ENCODE peak calls at places on chromosomes 12 and 14, in four cellular contexts. R is hepatocyte, Y is stomach, Q is AG04450. H is an unnamed sample.

GRCh38 chr14:35814371-35815005 is 5.4 kb upstream of the RALGAPA1 start:
- DNase-seq in Q (no peak), Y (peak; percentile 67), R (peak; percentile 69), H (peak; percentile 8)

GRCh38 chr12:93125126-93125525 is 196.0 kb upstream of the EEA1 start:
- DNase-seq in Y (no peak), R (no peak), Q (no peak), H (no peak)

GRCh38 chr12:40192704-40193255 is 32.0 kb upstream of the LRRK2 start:
- DNase-seq in Q (no peak), R (no peak), Y (no peak), H (no peak)

GRCh38 chr12:117279606-117280005 is 81.8 kb downstream of the NOS1 start:
- DNase-seq in R (no peak), Q (no peak), Y (no peak), H (no peak)

GRCh38 chr14:97580923-97581495 is 783.8 kb downstream of the VRK1 start:
- DNase-seq in Q (no peak), R (peak; percentile 56), Y (no peak), H (no peak)

GRCh38 chr14:38134631-38135030 is 73.1 kb upstream of the SSTR1 start:
- DNase-seq in Y (no peak), Q (no peak), R (no peak), H (no peak)

GRCh38 chr12:50579757-50580267 is 75.0 kb downstream of the DIP2B start:
- DNase-seq in Q (no peak), R (no peak), Y (no peak), H (peak; percentile 51)

GRCh38 chr14:101889898-101890297 is 74.5 kb upstream of the DYNC1H1 start:
- DNase-seq in R (no peak), Q (no peak), Y (no peak), H (no peak)

GRCh38 chr14:105913221-105913620 is 386.8 kb downstream of the TMEM121 start:
- DNase-seq in Y (no peak), R (no peak), Q (no peak), H (no peak)

GRCh38 chr12:96720363-96720705 is 186.7 kb upstream of the NEDD1 start:
- DNase-seq in Y (no peak), Q (no peak), R (peak; percentile 20), H (no peak)

GRCh38 chr12:38838211-38838850 is 67.1 kb downstream of the CPNE8 start:
- DNase-seq in Q (no peak), Y (no peak), R (peak; percentile 5), H (no peak)

GRCh38 chr14:90060312-90060964 is 1.4 kb upstream of the KCNK13 start:
- DNase-seq in R (peak; percentile 70), Q (no peak), Y (peak; percentile 42), H (peak; percentile 40)

GRCh38 chr14:90962505-90962904 is 97.9 kb downstream of the RPS6KA5 start:
- DNase-seq in Y (no peak), Q (no peak), R (no peak), H (no peak)

GRCh38 chr14:88993946-88994345 is 169.5 kb downstream of the TTC8 start:
- DNase-seq in R (no peak), Q (no peak), Y (no peak), H (peak; percentile 87)

GRCh38 chr12:120997448-120997847 is 18.8 kb downstream of the C12orf43 start:
- DNase-seq in Y (no peak), Q (no peak), R (no peak), H (no peak)

GRCh38 chr12:65903680-65904403 is 79.6 kb downstream of the HMGA2 start:
- DNase-seq in Q (no peak), Y (no peak), R (no peak), H (no peak)

GRCh38 chr14:95500201-95500681 is 16.2 kb downstream of the SYNE3 start:
- DNase-seq in Q (no peak), R (no peak), Y (no peak), H (no peak)

GRCh38 chr12:32211066-32211768 is 104.6 kb downstream of the BICD1 start:
- DNase-seq in Y (no peak), R (no peak), Q (no peak), H (no peak)

GRCh38 chr12:1500095-1500801 is 94.1 kb downstream of the FBXL14 start:
- DNase-seq in R (no peak), Q (peak; percentile 68), Y (no peak), H (peak; percentile 58)

GRCh38 chr12:80422549-80422948 is 21.5 kb upstream of the PTPRQ start:
- DNase-seq in Q (peak; percentile 43), R (no peak), Y (no peak), H (peak; percentile 35)

GRCh38 chr12:29818925-29819324 is 35.2 kb upstream of the TMTC1 start:
- DNase-seq in R (no peak), Q (no peak), Y (no peak), H (no peak)

GRCh38 chr14:46574976-46575375 is 76.6 kb downstream of the RPL10L start:
- DNase-seq in R (no peak), Q (no peak), Y (no peak), H (no peak)

GRCh38 chr12:2248087-2248900 is 195.5 kb downstream of the CACNA1C start:
- DNase-seq in Q (peak; percentile 71), R (peak; percentile 39), Y (no peak), H (peak; percentile 59)

GRCh38 chr12:5432011-5432400 is at the start of gene NTF3:
- DNase-seq in Q (peak; percentile 39), R (peak; percentile 74), Y (no peak), H (peak; percentile 23)

GRCh38 chr14:79074501-79074900 is 904.3 kb downstream of the NRXN3 start:
- DNase-seq in Y (no peak), Q (no peak), R (no peak), H (no peak)

DNA sequence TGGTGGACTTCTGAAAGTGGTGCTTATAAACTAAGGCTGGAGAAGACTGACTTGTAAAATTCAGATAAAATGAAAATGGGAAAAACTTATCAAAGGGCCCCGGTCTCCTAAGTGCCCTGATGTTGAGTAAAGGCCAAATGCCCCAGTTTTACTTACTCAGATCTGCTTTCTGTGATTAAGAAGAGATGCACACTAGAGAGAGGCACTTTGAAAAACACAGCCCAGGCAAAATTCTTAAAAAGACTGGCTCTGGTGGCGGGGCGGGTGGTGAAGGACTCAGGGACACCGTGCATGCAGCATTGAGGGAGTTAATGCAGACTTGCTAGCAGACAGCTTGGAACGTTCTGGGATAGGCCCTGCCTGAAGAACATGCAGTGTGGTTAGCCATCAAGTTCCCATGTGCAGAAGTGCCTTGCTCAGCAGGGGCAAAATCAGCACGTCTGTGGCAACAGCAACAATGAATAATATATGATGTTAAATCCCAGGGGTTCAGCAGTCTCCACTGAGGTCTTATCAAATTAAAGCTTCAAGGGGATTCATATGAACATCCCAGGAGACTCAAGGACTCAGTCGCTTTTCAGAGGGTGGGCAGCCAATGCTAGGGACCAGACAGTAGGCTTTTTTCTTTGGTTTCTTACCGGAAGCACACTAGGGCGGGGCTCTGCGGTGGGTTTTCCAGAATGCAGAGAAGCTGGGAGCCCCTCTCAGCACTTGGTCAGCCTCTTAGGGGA is 105.0 kb downstream of the DAD1 start:
- DNase-seq in Y (no peak), R (no peak), Q (no peak), H (no peak)
- H3K27ac ChIP-seq in Y (peak overlapping the region; percentile 17), R (no peak overlapping the region), Q (no peak overlapping the region), H (no peak overlapping the region)

DNA sequence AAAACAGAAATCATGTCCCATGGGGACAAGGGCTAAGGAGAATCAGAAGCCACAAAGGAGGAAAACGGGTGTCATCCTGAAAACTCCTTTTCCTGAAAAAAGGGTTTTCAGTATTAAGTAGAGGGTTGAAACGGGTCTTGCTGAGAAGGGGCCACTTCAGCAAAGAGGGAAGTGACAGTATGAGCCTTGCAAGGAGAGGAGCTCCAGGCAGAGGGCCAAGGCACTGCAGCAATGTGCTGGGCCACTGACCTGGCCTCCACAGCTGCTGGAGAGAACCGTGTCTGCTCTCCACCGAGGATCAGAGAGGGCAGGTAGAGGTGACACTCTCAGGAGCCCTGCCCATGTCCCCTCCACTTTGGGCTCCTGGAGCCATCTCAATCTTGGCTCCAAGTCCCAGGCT is 103.3 kb downstream of the NCOR2 start:
- DNase-seq in Q (no peak), R (no peak), Y (no peak), H (no peak)
- H3K27ac ChIP-seq in Q (peak overlapping the region; percentile 47), R (peak overlapping the region; percentile 63), Y (no peak overlapping the region), H (no peak overlapping the region)

DNA sequence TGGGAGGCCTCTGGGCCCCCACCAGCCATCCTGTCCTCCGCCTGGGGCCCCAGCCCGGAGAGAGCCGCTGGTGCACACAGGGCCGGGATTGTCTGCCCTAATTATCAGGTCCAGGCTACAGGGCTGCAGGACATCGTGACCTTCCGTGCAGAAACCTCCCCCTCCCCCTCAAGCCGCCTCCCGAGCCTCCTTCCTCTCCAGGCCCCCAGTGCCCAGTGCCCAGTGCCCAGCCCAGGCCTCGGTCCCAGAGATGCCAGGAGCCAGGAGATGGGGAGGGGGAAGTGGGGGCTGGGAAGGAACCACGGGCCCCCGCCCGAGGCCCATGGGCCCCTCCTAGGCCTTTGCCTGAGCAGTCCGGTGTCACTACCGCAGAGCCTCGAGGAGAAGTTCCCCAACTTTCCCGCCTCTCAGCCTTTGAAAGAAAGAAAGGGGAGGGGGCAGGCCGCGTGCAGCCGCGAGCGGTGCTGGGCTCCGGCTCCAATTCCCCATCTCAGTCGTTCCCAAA is 612 bp upstream of the GAPDH start:
- DNase-seq in Y (peak; percentile 54), Q (peak; percentile 59), R (peak; percentile 88), H (peak; percentile 70)
- H3K27ac ChIP-seq in Y (peak overlapping the region; percentile 95), Q (peak overlapping the region; percentile 95), R (peak overlapping the region; percentile 92), H (peak overlapping the region; percentile 94)

GRCh38 chr12:71475280-71475679 is 35.7 kb downstream of the LGR5 start:
- DNase-seq in R (no peak), Y (no peak), Q (no peak), H (no peak)
- H3K27ac ChIP-seq in R (no peak overlapping the region), Y (no peak overlapping the region), Q (no peak overlapping the region), H (no peak overlapping the region)

GRCh38 chr12:14893471-14894250 is 8.0 kb upstream of the MGP start:
- DNase-seq in Y (no peak), Q (no peak), R (no peak), H (peak; percentile 46)
- H3K27ac ChIP-seq in Y (peak overlapping the region; percentile 72), Q (no peak overlapping the region), R (peak overlapping the region; percentile 25), H (no peak overlapping the region)

DNA sequence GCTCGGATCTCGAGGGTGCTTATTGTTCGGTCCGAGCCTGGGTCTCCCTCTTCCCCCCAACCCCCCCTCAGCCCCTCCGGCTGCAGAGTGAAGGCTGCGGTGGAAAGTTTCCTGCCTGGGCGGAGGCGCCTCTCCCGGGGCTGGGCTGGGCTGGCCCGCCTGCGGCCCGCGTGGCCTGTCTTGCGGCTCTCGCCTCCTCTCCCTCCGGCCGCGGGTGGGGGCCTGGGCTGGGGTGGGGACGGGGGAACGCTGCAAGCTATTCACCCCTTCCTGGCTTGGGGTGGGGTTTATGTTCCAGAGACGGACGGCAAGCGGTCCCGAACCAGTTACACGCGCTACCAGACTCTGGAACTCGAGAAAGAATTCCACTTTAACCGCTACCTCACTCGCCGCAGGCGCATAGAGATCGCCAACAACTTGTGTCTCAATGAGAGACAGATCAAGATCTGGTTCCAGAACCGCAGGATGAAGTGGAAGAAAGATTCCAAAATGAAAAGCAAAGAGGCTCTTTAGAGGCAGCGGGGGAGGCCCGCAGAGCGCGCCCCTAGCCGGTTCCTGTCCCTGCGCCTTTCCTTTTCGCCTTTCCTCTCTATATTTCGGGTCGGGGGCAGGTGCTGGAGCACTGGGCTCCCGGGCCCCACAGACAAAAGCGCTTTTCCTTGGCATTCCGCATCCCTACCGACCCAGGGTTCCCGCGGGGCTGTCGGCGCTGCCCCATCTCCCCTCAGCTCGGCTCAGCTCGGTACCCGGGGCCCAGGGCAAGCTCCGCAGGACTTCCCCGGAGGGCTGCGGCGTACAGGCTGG is 1.3 kb downstream of the HOXC5 start:
- DNase-seq in Y (no peak), Q (no peak), R (no peak), H (no peak)
- H3K27ac ChIP-seq in Y (peak overlapping the region; percentile 65), Q (no peak overlapping the region), R (no peak overlapping the region), H (no peak overlapping the region)

GRCh38 chr14:71380271-71380670 is 473.0 kb downstream of the PCNX1 start:
- DNase-seq in Q (no peak), Y (no peak), R (no peak), H (peak; percentile 91)
- H3K27ac ChIP-seq in Q (no peak overlapping the region), Y (no peak overlapping the region), R (peak overlapping the region; percentile 37), H (no peak overlapping the region)

GRCh38 chr12:46071335-46071734 is 81.0 kb upstream of the SCAF11 start:
- DNase-seq in Q (no peak), R (no peak), Y (no peak), H (no peak)
- H3K27ac ChIP-seq in Q (no peak overlapping the region), R (no peak overlapping the region), Y (no peak overlapping the region), H (no peak overlapping the region)